ENCODE peak calls at places on chromosomes 4 and X, in eight cellular contexts. I is HCEC 1CT; A is breast epithelium; C is NCI-H446; F is GM04503; X is nephron progenitor cell; Q is activated T-helper 1 cell treated with anti-CD3 and anti-CD28 coated beads, Interleukin-12 subunit alpha, Interleukin-12 subunit beta, Interleukin-2, Interleukin-4 antibody, amounts not matched to agents 30 ng/mL and 10 ng/mL and 1 ng/mL, durations not matched to agents 14 hours and 24 hours and 36 hours; H is 8988T. U is an unnamed sample.

GRCh38 chr4:99179626-99180025 is 35.5 kb upstream of the ADH4 start:
- DNase-seq in C (no peak), Q (no peak), I (no peak), F (no peak), X (no peak), H (no peak), A (no peak), U (peak; percentile 20)

GRCh38 chr4:87018751-87019150 is 83.9 kb downstream of the AFF1 start:
- DNase-seq in I (no peak), A (no peak), X (no peak), Q (no peak), H (no peak), F (no peak), C (no peak), U (no peak)

GRCh38 chr4:148239406-148239805 is 202.8 kb downstream of the NR3C2 start:
- DNase-seq in F (no peak), X (no peak), H (no peak), I (no peak), C (no peak), A (no peak), Q (no peak), U (no peak)

GRCh38 chrX:108245462-108245861 is 153.9 kb downstream of the ATG4A start:
- DNase-seq in F (no peak), I (no peak), A (no peak), C (no peak), X (no peak), H (no peak), Q (no peak), U (peak; percentile 3)

GRCh38 chr4:95188701-95189401 is 359.9 kb downstream of the UNC5C start:
- DNase-seq in A (no peak), X (no peak), I (no peak), Q (no peak), F (no peak), C (no peak), H (no peak), U (no peak)

GRCh38 chrX:107766470-107767140 is 9.0 kb downstream of the TSC22D3 start:
- DNase-seq in C (no peak), F (no peak), Q (no peak), H (no peak), A (no peak), X (no peak), I (peak; percentile 34), U (peak; percentile 61)

GRCh38 chrX:108447303-108447702 is 7.7 kb downstream of the COL4A5 start:
- DNase-seq in A (no peak), X (no peak), Q (no peak), C (no peak), F (no peak), I (peak; percentile 43), H (no peak), U (peak; percentile 38)

GRCh38 chr4:4667643-4668081 is 125.8 kb upstream of the STX18 start:
- DNase-seq in H (no peak), X (no peak), Q (no peak), I (no peak), A (no peak), C (no peak), F (no peak), U (no peak)

GRCh38 chrX:26649534-26649933 is 433.6 kb downstream of the MAGEB5 start:
- DNase-seq in A (no peak), H (no peak), I (no peak), F (no peak), Q (no peak), C (no peak), X (no peak), U (peak; percentile 1)

GRCh38 chr4:5199142-5199541 is 147.9 kb downstream of the STK32B start:
- DNase-seq in I (no peak), A (no peak), F (no peak), Q (no peak), H (no peak), X (no peak), C (no peak), U (no peak)

GRCh38 chr4:182369211-182369610 is 126.0 kb downstream of the TENM3 start:
- DNase-seq in X (no peak), I (peak; percentile 27), Q (no peak), F (no peak), A (no peak), H (no peak), C (no peak), U (peak; percentile 83)

GRCh38 chrX:36266155-36266554 is 346.6 kb downstream of the CFAP47 start:
- DNase-seq in Q (no peak), I (no peak), H (no peak), F (no peak), X (no peak), C (no peak), A (no peak), U (no peak)

GRCh38 chrX:99301990-99302389 is 1108.1 kb downstream of the PCDH19 start:
- DNase-seq in F (no peak), I (no peak), H (no peak), C (no peak), X (no peak), Q (no peak), A (no peak), U (no peak)

GRCh38 chr4:16824278-16824806 is 74.1 kb downstream of the LDB2 start:
- DNase-seq in F (no peak), H (no peak), C (no peak), X (no peak), A (no peak), Q (no peak), I (no peak), U (no peak)